ENCODE peak calls at places on chromosomes 4 and X, in four cellular contexts. Q is neuronal stem cell, L is right cardiac atrium, A is adipocyte. F is an unnamed sample.

GRCh38 chr4:4884611-4885010 is 25.1 kb downstream of the MSX1 start:
- DNase-seq in Q (no peak), A (no peak), L (no peak), F (no peak)

GRCh38 chrX:12791253-12792228 is at the start of gene PRPS2:
- DNase-seq in A (peak; percentile 67), Q (peak; percentile 48), L (peak; percentile 73), F (peak; percentile 25)

GRCh38 chrX:69314436-69315348 is 149.4 kb upstream of the PJA1 start:
- DNase-seq in Q (no peak), L (peak; percentile 26), A (no peak), F (no peak)

GRCh38 chrX:148659481-148659880 is 159.1 kb downstream of the AFF2 start:
- DNase-seq in Q (no peak), L (no peak), A (no peak), F (peak; percentile 20)

GRCh38 chr4:55742655-55743191 is 76.9 kb upstream of the EXOC1L start:
- DNase-seq in A (no peak), L (no peak), Q (peak; percentile 8), F (peak; percentile 13)

GRCh38 chr4:16583764-16584163 is 314.7 kb downstream of the LDB2 start:
- DNase-seq in Q (no peak), A (peak; percentile 22), L (no peak), F (peak; percentile 38)

GRCh38 chr4:113153529-113154101 is 104.2 kb downstream of the ANK2 start:
- DNase-seq in L (no peak), Q (no peak), A (peak; percentile 73), F (no peak)

GRCh38 chrX:145825896-145826295 is 8.3 kb downstream of the SLITRK2 start:
- DNase-seq in A (peak; percentile 12), Q (no peak), L (no peak), F (no peak)

GRCh38 chr4:88949605-88950004 is 107.4 kb downstream of the FAM13A start:
- DNase-seq in Q (no peak), A (no peak), L (no peak), F (no peak)

GRCh38 chr4:128715616-128716015 is 93.9 kb upstream of the JADE1 start:
- DNase-seq in Q (no peak), L (no peak), A (peak; percentile 83), F (peak; percentile 90)

GRCh38 chr4:177080388-177080787 is 229.3 kb upstream of the NEIL3 start:
- DNase-seq in A (no peak), L (no peak), Q (no peak), F (no peak)

GRCh38 chr4:52751349-52751911 is at the start of gene ERVMER34-1:
- DNase-seq in L (peak; percentile 49), A (no peak), Q (peak; percentile 23), F (peak; percentile 14)
- H3K4me3 ChIP-seq in L (peak within 1 kb of the TSS; percentile 37), A (peak within 1 kb of the TSS; percentile 74), Q (peak within 1 kb of the TSS; percentile 75), F (peak within 1 kb of the TSS; percentile 57)

GRCh38 chr4:86453044-86453501 is 93.2 kb upstream of the MAPK10 start:
- DNase-seq in Q (no peak), L (peak; percentile 61), A (peak; percentile 50), F (no peak)
- H3K4me3 ChIP-seq in Q (no peak overlapping the region), L (peak overlapping the region; percentile 43), A (peak overlapping the region; percentile 77), F (no peak overlapping the region)

GRCh38 chrX:99394450-99394849 is 1015.6 kb downstream of the PCDH19 start:
- DNase-seq in L (no peak), A (no peak), Q (no peak), F (no peak)
- H3K4me3 ChIP-seq in L (no peak overlapping the region), A (no peak overlapping the region), Q (no peak overlapping the region), F (no peak overlapping the region)

DNA sequence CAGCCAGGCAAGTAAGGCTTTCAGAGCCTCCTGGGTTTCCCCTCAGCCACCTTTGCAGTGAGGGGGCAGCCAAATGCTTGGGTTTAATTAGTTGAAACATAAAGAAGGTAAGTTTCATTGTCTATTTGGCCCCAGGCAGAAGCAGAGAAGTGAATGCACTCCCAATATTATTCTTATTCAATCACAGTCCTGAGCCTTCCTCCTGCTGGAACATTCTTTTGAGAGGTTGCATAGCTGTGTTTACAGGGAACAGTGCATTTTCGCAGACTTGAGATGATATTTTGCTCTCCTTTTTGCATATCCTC is 13.9 kb downstream of the SLC2A9 start:
- DNase-seq in Q (no peak), A (no peak), L (no peak), F (no peak)
- H3K4me3 ChIP-seq in Q (no peak overlapping the region), A (no peak overlapping the region), L (no peak overlapping the region), F (no peak overlapping the region)

GRCh38 chr4:124061413-124061812 is 651.1 kb downstream of the ANKRD50 start:
- DNase-seq in L (no peak), A (peak; percentile 76), Q (no peak), F (peak; percentile 80)

GRCh38 chr4:124065941-124066340 is 646.6 kb downstream of the ANKRD50 start:
- DNase-seq in A (no peak), L (no peak), Q (no peak), F (no peak)

GRCh38 chr4:124055896-124056295 is 656.6 kb downstream of the ANKRD50 start:
- DNase-seq in Q (no peak), L (no peak), A (no peak), F (peak; percentile 13)

DNA sequence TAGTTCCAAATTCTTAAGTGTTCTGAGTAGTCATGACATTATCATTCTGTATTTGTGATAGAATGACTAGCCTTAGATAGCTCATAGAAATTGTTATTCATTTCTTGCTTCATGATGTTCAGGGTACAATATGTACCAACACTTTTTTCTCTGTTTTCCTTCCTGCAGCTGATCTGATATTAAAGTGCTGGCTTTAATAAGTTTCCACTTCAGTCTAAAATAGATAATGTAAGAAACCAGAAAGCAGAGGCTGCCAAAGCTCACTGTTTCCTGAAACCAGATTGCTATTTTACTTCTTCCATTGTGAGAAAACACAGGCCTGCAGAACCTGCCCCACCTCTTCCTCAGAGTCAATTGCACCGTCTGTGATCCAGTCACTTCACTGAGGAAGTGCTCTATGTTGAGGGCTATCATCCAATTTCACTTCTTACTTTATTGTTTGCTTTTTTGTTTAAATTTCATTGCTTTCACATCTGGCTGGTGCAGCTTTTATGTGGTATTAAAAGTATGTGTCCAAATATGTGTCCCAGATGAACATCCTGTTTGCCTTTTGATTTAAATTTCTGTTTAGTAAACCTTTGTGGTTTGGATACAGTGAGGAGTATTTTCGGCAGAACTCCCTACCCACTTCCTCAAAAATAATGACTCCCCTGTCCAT is 652.1 kb downstream of the ANKRD50 start:
- DNase-seq in A (peak; percentile 68), Q (no peak), L (peak; percentile 58), F (peak; percentile 85)
- H3K4me3 ChIP-seq in A (peak overlapping the region; percentile 46), Q (no peak overlapping the region), L (no peak overlapping the region), F (no peak overlapping the region)

DNA sequence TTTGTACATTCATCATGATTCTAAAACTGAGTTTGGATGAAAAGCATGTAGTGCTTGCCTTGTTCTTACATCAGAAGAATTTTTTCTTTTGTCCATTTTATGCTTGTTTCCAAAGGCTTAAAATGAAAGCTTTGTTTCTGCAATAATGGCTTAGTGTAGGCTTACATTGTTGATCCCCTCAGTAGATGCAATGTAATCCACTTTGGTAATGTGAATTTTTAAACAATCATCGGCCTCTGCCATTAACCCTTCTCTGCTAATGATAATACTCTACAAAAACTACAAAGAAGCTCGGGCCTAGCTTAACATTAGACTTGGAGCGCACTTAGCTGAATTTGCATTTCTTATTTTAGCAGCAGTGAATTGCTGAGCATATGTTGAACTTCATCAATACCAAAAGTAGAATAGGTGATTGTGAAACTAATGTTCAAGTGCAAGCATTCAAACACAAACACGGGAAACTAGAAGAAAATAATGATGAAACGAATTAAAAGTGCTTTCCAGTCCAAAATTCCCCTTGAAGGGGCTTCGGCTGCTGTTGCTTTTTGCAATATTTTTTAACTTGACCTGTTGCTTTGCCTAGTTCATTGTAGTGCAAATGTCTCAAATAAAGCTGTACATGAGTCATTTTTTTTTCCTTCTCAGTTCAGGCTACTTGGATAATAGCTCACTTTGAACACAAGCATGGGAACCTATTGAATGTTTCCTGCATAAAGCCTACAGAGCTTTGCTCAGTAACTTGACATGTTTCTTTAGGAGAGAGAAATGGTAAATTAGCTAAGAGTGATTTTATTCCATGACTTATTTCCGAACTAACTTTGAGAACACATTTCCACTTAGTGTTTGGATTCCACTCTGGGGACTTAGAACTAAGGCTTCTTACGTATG is 66.5 kb downstream of the SLIT2 start:
- DNase-seq in Q (no peak), L (no peak), A (peak; percentile 66), F (peak; percentile 52)
- H3K4me3 ChIP-seq in Q (no peak overlapping the region), L (no peak overlapping the region), A (peak overlapping the region; percentile 71), F (peak overlapping the region; percentile 24)

GRCh38 chr4:122854860-122855259 is 28.2 kb downstream of the FGF2 start:
- DNase-seq in L (no peak), Q (no peak), A (peak; percentile 36), F (peak; percentile 60)
- H3K4me3 ChIP-seq in L (peak overlapping the region; percentile 34), Q (no peak overlapping the region), A (peak overlapping the region; percentile 74), F (peak overlapping the region; percentile 10)

F was measured in AG10803.